ENCODE peak calls at places on chromosomes 7 and 10, in six cellular contexts. Y is stomach, W is Peyer's patch, N is heart left ventricle, Q is uterus, J is H54. K is an unnamed sample.

GRCh38 chr10:79353000-79353406 is 5.7 kb downstream of the PPIF start:
- DNase-seq in N (no peak), Y (no peak), J (peak; percentile 5), Q (no peak), W (no peak), K (no peak)

GRCh38 chr7:90574136-90574819 is 21.8 kb upstream of the CDK14 start:
- DNase-seq in Q (no peak), N (peak; percentile 58), J (no peak), W (no peak), Y (no peak), K (no peak)

GRCh38 chr7:107359520-107360316 is 110.1 kb upstream of the GPR22 start:
- DNase-seq in Q (no peak), J (no peak), N (no peak), W (no peak), Y (no peak), K (peak; percentile 45)

GRCh38 chr10:43078986-43079273 is 2.1 kb downstream of the RET start:
- DNase-seq in N (no peak), Y (no peak), W (no peak), Q (no peak), J (peak; percentile 61), K (peak; percentile 26)

GRCh38 chr10:127787873-127788272 is 50.9 kb downstream of the FOXI2 start:
- DNase-seq in N (no peak), Q (no peak), W (no peak), Y (no peak), J (no peak), K (no peak)

GRCh38 chr10:96960872-96961271 is 128.8 kb downstream of the LCOR start:
- DNase-seq in Q (no peak), N (no peak), Y (no peak), W (no peak), J (no peak), K (peak; percentile 9)

GRCh38 chr7:46628389-46628788 is 707.3 kb upstream of the IGFBP3 start:
- DNase-seq in J (no peak), Y (no peak), Q (no peak), W (no peak), N (no peak), K (no peak)

GRCh38 chr10:34626158-34626557 is 188.9 kb downstream of the PARD3 start:
- DNase-seq in J (no peak), Q (no peak), W (no peak), Y (no peak), N (no peak), K (no peak)

GRCh38 chr10:49550563-49550962 is 11.6 kb upstream of the ERCC6 start:
- DNase-seq in N (no peak), W (no peak), J (no peak), Y (no peak), Q (no peak), K (no peak)

GRCh38 chr7:67525588-67525987 is 529.0 kb downstream of the TYW1 start:
- DNase-seq in J (no peak), Y (no peak), N (no peak), W (no peak), Q (no peak), K (no peak)

GRCh38 chr7:139680676-139681462 is 96.9 kb downstream of the HIPK2 start:
- DNase-seq in Y (peak; percentile 75), J (peak; percentile 74), Q (no peak), N (peak; percentile 85), W (no peak), K (peak; percentile 16)

GRCh38 chr7:25359471-25360059 is 131.3 kb upstream of the NPVF start:
- DNase-seq in J (no peak), W (no peak), Y (no peak), Q (no peak), N (no peak), K (no peak)

GRCh38 chr7:100570954-100571828 is 2.5 kb downstream of the SAP25 start:
- DNase-seq in W (no peak), Q (no peak), Y (no peak), J (no peak), N (peak; percentile 23), K (no peak)

GRCh38 chr7:20030915-20031362 is 186.2 kb downstream of the MACC1 start:
- DNase-seq in W (no peak), N (no peak), Q (no peak), J (no peak), Y (no peak), K (no peak)

GRCh38 chr10:47396311-47396717 is 12.2 kb upstream of the ZNF488 start:
- DNase-seq in Y (no peak), J (no peak), N (no peak), W (no peak), Q (no peak), K (no peak)

GRCh38 chr10:77501846-77502251 is 135.8 kb downstream of the KCNMA1 start:
- DNase-seq in W (no peak), Y (no peak), J (peak; percentile 55), N (no peak), Q (no peak), K (no peak)

DNA sequence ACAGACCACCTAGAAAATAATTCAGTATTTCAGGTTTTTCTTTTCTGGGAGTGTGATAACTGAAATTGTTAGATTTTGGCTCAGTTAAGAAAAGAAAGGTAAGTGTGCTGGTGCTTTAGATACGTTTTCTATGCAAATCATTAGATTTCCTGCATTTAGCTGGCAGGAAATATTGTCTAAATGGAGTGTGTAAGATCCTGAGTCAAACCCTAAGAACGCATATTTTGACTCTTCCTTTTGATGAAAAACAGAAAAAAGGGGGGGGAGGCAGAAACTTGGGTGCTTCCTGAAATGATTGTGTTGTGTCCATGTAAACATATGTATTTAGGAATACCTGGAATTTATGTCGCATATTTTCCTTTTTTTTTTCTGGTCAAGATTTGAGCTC is 1.2 kb downstream of the GRK5 start:
- DNase-seq in J (peak; percentile 28), Y (no peak), W (no peak), Q (no peak), N (no peak), K (no peak)
- TF ChIP-seq POLR2A in J (no peak), Y (no peak), W (no peak), Q (peak; percentile 2), N (no peak), K (no peak)

DNA sequence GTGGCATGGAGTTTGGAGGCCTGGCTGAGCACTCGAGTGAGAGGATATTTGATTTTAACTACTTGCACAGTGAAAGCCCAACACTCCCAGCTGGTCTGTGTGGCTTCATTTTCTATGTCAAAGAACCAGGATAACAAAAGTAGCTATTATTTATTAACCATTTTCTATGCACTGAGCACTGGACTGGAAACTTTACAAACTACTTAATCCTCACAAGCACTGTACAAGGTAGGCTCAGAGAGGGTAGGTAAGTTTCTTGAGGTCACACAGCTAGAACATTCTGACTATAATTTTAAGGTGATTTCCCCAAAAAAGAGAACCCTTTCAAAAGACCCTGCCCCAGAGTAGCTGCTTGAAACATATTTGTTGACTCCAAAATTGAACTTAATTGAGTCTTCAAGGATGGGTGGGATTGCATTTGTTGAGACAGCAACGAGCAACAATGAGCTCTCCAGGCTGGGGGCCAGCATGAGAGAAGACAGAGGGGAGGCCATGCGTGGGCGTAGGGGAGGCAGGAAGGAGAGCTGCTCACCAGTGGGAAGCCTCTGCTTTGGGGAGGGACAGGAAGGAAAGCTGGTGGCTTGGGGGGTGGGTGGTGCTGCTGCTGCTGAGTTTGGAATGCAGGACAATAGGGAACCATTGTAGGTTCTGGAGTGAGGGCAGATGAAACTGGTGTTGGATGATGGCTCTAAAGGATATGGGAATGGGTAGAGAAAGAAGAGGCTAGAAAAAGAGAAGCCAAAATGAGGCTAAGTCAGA is 31.5 kb downstream of the FAM241B start:
- DNase-seq in Q (no peak), Y (no peak), J (no peak), N (no peak), W (no peak), K (no peak)
- TF ChIP-seq POLR2A in Q (no peak), Y (no peak), J (no peak), N (no peak), W (no peak), K (no peak)

GRCh38 chr10:31929986-31930675 is 1.5 kb upstream of the ARHGAP12 start:
- DNase-seq in W (no peak), Y (no peak), Q (no peak), J (no peak), N (no peak), K (peak; percentile 39)
- TF ChIP-seq POLR2A in W (no peak), Y (no peak), Q (no peak), J (no peak), N (no peak), K (no peak)

GRCh38 chr10:54622017-54622416 is 179.0 kb downstream of the PCDH15 start:
- DNase-seq in Y (no peak), W (no peak), J (no peak), Q (no peak), N (no peak), K (no peak)
- TF ChIP-seq POLR2A in Y (no peak), W (no peak), J (no peak), Q (no peak), N (no peak), K (no peak)

GRCh38 chr10:72310636-72311035 is 36.9 kb downstream of the DDIT4 start:
- DNase-seq in W (no peak), N (peak; percentile 52), Q (no peak), Y (no peak), J (no peak), K (no peak)

GRCh38 chr10:72310241-72310633 is 36.5 kb downstream of the DDIT4 start:
- DNase-seq in W (no peak), N (peak; percentile 22), Y (no peak), J (no peak), Q (no peak), K (no peak)

GRCh38 chr10:72309290-72310240 is 35.8 kb downstream of the DDIT4 start:
- DNase-seq in Y (peak; percentile 51), N (peak; percentile 79), J (no peak), W (peak; percentile 81), Q (no peak), K (peak; percentile 72)

GRCh38 chr10:72312865-72313391 is 39.2 kb downstream of the DDIT4 start:
- DNase-seq in Y (no peak), W (no peak), J (no peak), N (no peak), Q (no peak), K (no peak)

GRCh38 chr10:72311667-72312066 is 37.9 kb downstream of the DDIT4 start:
- DNase-seq in Q (no peak), J (no peak), N (no peak), W (no peak), Y (no peak), K (no peak)
- TF ChIP-seq POLR2A in Q (no peak), J (no peak), N (no peak), W (no peak), Y (no peak), K (no peak)

GRCh38 chr10:62726142-62726541 is 78.4 kb upstream of the ADO start:
- DNase-seq in Y (no peak), W (no peak), J (no peak), Q (no peak), N (no peak), K (no peak)
- TF ChIP-seq POLR2A in Y (no peak), W (no peak), J (no peak), Q (no peak), N (no peak), K (no peak)

GRCh38 chr7:7182156-7183060 is at the start of gene C1GALT1:
- DNase-seq in Q (peak; percentile 97), N (peak; percentile 98), W (peak; percentile 98), J (peak; percentile 94), Y (peak; percentile 98), K (peak; percentile 99)
- TF ChIP-seq POLR2A in Q (peak; percentile 94), N (peak; percentile 96), W (peak; percentile 68), J (peak; percentile 66), Y (peak; percentile 87), K (peak; percentile 98)

K was measured in erythroblast.